ENCODE peak calls at places on chromosomes 13 and 19, in six cellular contexts. C is GM13977, R is BJ, F is endothelial cell, L is heart right ventricle, G is fibroblast of mammary gland. Y is an unnamed sample.

GRCh38 chr13:75635621-75636338 is at the start of gene LMO7:
- DNase-seq in C (peak), F (peak), G (no peak), L (peak), R (no peak), Y (no peak)

GRCh38 chr13:38656699-38657098 is 30.2 kb upstream of the FREM2 start:
- DNase-seq in G (no peak), R (no peak), C (no peak), F (no peak), L (no peak), Y (no peak)

GRCh38 chr19:30662211-30662861 is 290.2 kb downstream of the ZNF536 start:
- DNase-seq in L (no peak), G (no peak), R (no peak), F (no peak), C (no peak), Y (no peak)

GRCh38 chr19:4066176-4066606 is 508 bp downstream of the ZBTB7A start:
- DNase-seq in L (peak), C (no peak), F (peak), G (no peak), R (no peak), Y (no peak)

GRCh38 chr13:73273737-73274136 is 214.9 kb downstream of the KLF5 start:
- DNase-seq in C (no peak), F (no peak), G (peak), L (no peak), R (peak), Y (no peak)

GRCh38 chr13:39510296-39510695 is 92.7 kb downstream of the LHFPL6 start:
- DNase-seq in F (no peak), G (no peak), L (no peak), C (no peak), R (no peak), Y (no peak)

GRCh38 chr13:41650706-41651105 is 193.4 kb downstream of the RGCC start:
- DNase-seq in G (no peak), L (no peak), R (no peak), C (no peak), F (no peak), Y (no peak)

GRCh38 chr13:93621051-93621450 is 394.4 kb downstream of the GPC6 start:
- DNase-seq in L (no peak), R (no peak), G (peak), F (no peak), C (no peak), Y (no peak)

GRCh38 chr19:29293736-29294342 is 80.9 kb upstream of the UQCRFS1 start:
- DNase-seq in R (no peak), L (no peak), F (no peak), C (no peak), G (no peak), Y (no peak)

GRCh38 chr19:3771906-3772450 is at the start of gene RAX2:
- DNase-seq in G (no peak), R (no peak), L (no peak), F (no peak), C (no peak), Y (no peak)

GRCh38 chr19:1884719-1885334 is 469 bp downstream of the ABHD17A start:
- DNase-seq in F (no peak), L (no peak), C (peak), G (no peak), R (no peak), Y (peak)

GRCh38 chr19:1362385-1363257 is 21.1 kb upstream of the NDUFS7 start:
- DNase-seq in R (no peak), F (no peak), L (no peak), C (peak), G (no peak), Y (no peak)

GRCh38 chr19:10471909-10472308 is 31.2 kb downstream of the KEAP1 start:
- DNase-seq in L (no peak), R (no peak), C (no peak), F (no peak), G (peak), Y (no peak)
- TF ChIP-seq CTCF in L (no peak), R (peak), C (peak), F (no peak), G (peak), Y (peak)

DNA sequence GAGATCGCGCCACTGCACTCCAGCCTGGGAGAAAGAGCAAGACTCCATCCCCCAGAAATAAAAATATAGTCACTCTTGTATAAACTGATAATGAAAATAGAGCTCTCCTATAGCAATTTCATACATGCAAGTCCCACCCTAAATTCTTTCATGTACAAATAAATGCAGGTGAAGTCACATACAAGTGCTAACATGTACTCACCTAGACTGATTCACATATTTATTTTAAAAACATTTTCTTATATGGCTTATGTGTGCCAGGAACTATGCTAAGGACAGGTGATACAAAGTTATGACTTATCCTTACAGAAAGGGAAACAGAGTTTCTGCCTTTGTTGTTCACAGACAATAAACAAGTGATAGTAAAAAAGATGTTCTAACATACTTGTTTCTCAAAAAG is 32.0 kb downstream of the USP12 start:
- DNase-seq in C (no peak), L (no peak), G (no peak), F (no peak), R (no peak), Y (no peak)
- TF ChIP-seq CTCF in C (no peak), L (no peak), G (no peak), F (no peak), R (no peak), Y (no peak)

DNA sequence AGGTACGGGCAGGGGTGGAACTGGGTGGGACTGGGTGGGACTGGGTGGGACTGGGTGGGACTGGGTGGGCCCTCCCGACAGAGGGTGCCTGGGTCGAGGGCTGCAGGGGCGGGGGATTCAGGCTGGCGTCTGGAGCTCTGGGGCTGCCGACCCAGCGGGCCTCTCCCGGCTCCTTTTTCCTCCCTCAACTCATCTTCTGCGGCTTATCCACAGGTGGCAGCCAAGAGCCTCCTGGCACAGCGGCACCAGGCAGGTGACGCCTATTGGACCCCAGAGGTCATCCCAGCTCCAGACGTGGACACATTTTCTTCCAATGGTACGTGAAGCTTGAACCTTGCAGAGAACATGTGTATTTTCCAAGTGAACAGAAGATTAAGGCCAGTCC is 533 bp downstream of the ZNF544 start:
- DNase-seq in L (no peak), F (peak), R (no peak), G (peak), C (no peak), Y (no peak)
- TF ChIP-seq CTCF in L (no peak), F (no peak), R (peak), G (peak), C (peak), Y (no peak)

DNA sequence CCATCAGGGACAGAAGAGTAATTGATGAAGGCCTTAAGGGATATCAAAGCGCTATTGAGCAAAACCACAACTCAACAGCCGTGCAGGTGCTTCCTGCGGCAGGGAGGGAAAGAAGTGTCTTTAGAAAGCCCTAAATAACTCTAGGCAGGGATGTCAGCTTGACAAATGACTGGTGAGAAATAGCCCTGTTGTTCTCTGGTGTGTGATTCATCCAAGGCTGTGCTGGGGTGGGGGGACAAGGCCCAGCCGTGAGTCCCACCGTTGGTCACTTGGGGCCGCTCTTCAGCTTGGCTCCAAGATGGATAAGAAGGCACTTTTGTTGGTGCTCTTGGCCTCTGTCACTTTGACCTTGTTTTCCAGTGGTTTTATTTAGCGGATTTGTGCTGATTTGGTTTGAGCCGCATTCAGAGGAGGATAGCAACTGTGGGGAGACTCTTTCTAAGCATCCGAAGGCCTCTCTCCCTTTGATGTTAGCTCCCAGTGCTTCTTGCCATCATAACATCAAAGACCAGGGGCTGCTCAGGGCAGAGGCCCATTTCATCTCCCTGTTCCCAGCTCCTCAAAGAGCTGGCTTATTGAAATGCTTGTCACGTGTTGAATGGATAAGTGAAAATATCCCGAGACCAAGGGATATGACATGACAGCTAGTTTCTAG is 130.3 kb upstream of the SERP2 start:
- DNase-seq in L (no peak), G (peak), F (peak), C (peak), R (no peak), Y (peak)
- TF ChIP-seq CTCF in L (peak), G (peak), F (peak), C (peak), R (no peak), Y (peak)

GRCh38 chr19:48841047-48841446 is 4.8 kb upstream of the HSD17B14 start:
- DNase-seq in C (no peak), R (no peak), F (no peak), G (no peak), L (no peak), Y (no peak)

GRCh38 chr19:48835734-48836088 is 580 bp downstream of the HSD17B14 start:
- DNase-seq in R (peak), G (peak), L (peak), C (peak), F (peak), Y (peak)

GRCh38 chr19:48837081-48837524 is 812 bp upstream of the HSD17B14 start:
- DNase-seq in C (peak), L (peak), R (peak), F (peak), G (peak), Y (peak)

GRCh38 chr19:48836089-48837017 is at the start of gene HSD17B14:
- DNase-seq in F (peak), G (peak), R (no peak), L (no peak), C (no peak), Y (no peak)

GRCh38 chr19:48837586-48838191 is 1.4 kb upstream of the HSD17B14 start:
- DNase-seq in R (no peak), G (no peak), L (no peak), F (no peak), C (no peak), Y (no peak)
- TF ChIP-seq CTCF in R (no peak), G (no peak), L (no peak), F (no peak), C (no peak), Y (no peak)

GRCh38 chr19:54172764-54173699 is at the start of gene TMC4:
- DNase-seq in F (no peak), C (no peak), R (no peak), G (peak), L (no peak), Y (no peak)
- TF ChIP-seq CTCF in F (no peak), C (peak), R (no peak), G (no peak), L (no peak), Y (no peak)

GRCh38 chr13:52949744-52950143 is 78.9 kb upstream of the OLFM4 start:
- DNase-seq in L (peak), R (no peak), G (no peak), F (no peak), C (no peak), Y (no peak)

GRCh38 chr13:52949044-52949443 is 79.6 kb upstream of the OLFM4 start:
- DNase-seq in G (no peak), R (no peak), C (no peak), L (no peak), F (no peak), Y (no peak)

GRCh38 chr13:52955505-52955904 is 73.1 kb upstream of the OLFM4 start:
- DNase-seq in L (no peak), F (no peak), G (no peak), C (no peak), R (no peak), Y (no peak)

GRCh38 chr13:52954838-52955237 is 73.8 kb upstream of the OLFM4 start:
- DNase-seq in L (no peak), G (no peak), C (no peak), F (no peak), R (no peak), Y (no peak)

DNA sequence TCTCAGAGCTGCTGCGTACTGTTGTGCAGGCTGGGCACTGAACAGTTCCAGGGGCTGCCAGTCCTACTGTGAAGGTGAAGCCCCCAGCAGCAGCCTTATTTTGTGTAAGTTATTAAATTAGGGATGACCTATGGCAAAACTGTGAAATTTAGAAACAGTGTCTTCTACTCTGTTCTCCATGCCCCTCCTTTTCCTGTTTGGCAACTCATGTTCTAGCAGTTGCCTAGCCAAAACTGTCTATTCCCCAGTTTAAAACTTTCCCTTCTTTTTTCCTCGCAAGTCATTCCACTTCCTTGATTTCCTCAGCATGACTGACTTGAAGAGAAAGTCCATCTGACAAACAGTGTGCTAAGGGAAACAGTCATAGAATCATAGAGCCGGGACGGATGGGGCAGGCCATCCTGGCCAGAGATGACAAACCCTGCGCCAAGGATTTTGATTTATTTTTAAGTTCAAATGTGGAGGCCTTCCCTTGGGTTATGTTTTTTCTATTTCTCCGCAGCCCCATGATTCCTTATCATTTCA is 78.1 kb upstream of the OLFM4 start:
- DNase-seq in L (no peak), G (no peak), F (no peak), C (no peak), R (no peak), Y (no peak)
- TF ChIP-seq CTCF in L (no peak), G (no peak), F (no peak), C (no peak), R (no peak), Y (no peak)

DNA sequence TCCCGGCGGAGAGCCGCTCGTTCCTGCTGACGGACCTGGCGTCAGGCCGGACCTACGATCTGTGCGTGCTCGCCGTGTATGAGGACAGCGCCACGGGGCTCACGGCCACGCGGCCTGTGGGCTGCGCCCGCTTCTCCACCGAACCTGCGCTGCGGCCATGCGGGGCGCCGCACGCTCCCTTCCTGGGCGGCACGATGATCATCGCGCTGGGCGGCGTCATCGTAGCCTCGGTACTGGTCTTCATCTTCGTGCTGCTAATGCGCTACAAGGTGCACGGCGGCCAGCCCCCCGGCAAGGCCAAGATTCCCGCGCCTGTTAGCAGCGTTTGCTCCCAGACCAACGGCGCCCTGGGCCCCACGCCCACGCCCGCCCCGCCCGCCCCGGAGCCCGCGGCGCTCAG is 8.4 kb downstream of the LRFN3 start:
- DNase-seq in L (no peak), G (no peak), C (no peak), F (no peak), R (no peak), Y (no peak)
- TF ChIP-seq CTCF in L (no peak), G (no peak), C (no peak), F (no peak), R (no peak), Y (no peak)

DNA sequence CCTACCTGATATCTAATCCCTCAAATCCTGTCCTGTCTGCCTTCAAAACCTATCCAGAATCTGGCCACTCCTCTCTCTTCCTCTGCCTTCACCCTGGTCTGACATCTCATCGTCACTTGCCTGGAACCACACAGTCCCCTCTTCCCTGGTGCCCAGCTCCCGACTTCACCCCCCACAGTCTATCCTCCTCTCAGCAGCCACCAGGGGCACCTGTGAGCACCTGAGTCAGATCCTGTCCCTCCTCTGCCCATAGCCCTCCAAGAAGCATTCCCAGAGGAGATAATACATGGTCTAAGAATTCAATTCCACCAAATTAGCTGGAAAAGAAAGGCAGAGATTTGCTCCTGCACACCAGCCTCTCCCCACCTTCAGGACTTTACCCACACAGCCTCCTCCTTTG is 48.9 kb downstream of the ZNRF4 start:
- DNase-seq in L (no peak), R (no peak), F (no peak), C (no peak), G (no peak), Y (no peak)
- TF ChIP-seq CTCF in L (no peak), R (peak), F (no peak), C (no peak), G (no peak), Y (no peak)

GRCh38 chr13:111542530-111543341 is 222.3 kb downstream of the TEX29 start:
- DNase-seq in L (no peak), G (no peak), F (no peak), C (no peak), R (no peak), Y (no peak)

GRCh38 chr13:111540486-111540885 is 220.0 kb downstream of the TEX29 start:
- DNase-seq in C (no peak), F (no peak), R (no peak), L (no peak), G (no peak), Y (no peak)

GRCh38 chr13:111541752-111542529 is 221.5 kb downstream of the TEX29 start:
- DNase-seq in G (no peak), R (no peak), C (no peak), L (no peak), F (no peak), Y (no peak)

GRCh38 chr13:111539791-111540446 is 219.5 kb downstream of the TEX29 start:
- DNase-seq in G (no peak), F (no peak), C (no peak), L (no peak), R (no peak), Y (no peak)

GRCh38 chr13:111541345-111541744 is 220.9 kb downstream of the TEX29 start:
- DNase-seq in G (no peak), L (no peak), R (no peak), C (no peak), F (no peak), Y (no peak)
- TF ChIP-seq CTCF in G (no peak), L (no peak), R (no peak), C (no peak), F (no peak), Y (no peak)